ENCODE peak calls at places on chromosomes 6 and 20, in nine cellular contexts. B is foreskin fibroblast, R is prostate gland, P is heart left ventricle, G is tibial nerve, K is sigmoid colon, W is lower leg skin, S is K562, I is fibroblast of pulmonary artery. H is an unnamed sample.

GRCh38 chr6:35044145-35044745 is 96.9 kb downstream of the TCP11 start:
- DNase-seq in R (peak), G (no peak), S (no peak), W (no peak), B (no peak), K (peak), I (peak), P (peak), H (no peak)

GRCh38 chr6:40810176-40810575 is 223.0 kb upstream of the LRFN2 start:
- DNase-seq in I (no peak), B (no peak), R (no peak), G (no peak), K (no peak), P (no peak), S (no peak), W (no peak), H (no peak)

GRCh38 chr20:3461911-3462677 is 8.7 kb upstream of the ATRN start:
- DNase-seq in K (no peak), I (no peak), S (no peak), B (no peak), W (no peak), G (no peak), P (no peak), R (no peak), H (no peak)

GRCh38 chr20:3749689-3750639 is 17.5 kb downstream of the HSPA12B start:
- DNase-seq in W (no peak), G (no peak), I (no peak), S (peak), K (peak), B (no peak), R (no peak), P (no peak), H (no peak)

GRCh38 chr20:37379967-37380828 is 34.3 kb downstream of the SRC start:
- DNase-seq in I (peak), G (no peak), B (peak), W (no peak), R (no peak), P (no peak), S (peak), K (peak), H (no peak)

GRCh38 chr6:128209771-128210170 is 308.9 kb upstream of the THEMIS start:
- DNase-seq in S (no peak), K (no peak), W (no peak), I (peak), R (no peak), P (no peak), B (peak), G (no peak), H (no peak)

GRCh38 chr20:53839423-53840176 is 230.8 kb downstream of the BCAS1 start:
- DNase-seq in S (no peak), I (no peak), K (no peak), R (no peak), P (peak), W (no peak), G (no peak), B (no peak), H (no peak)

GRCh38 chr6:72250664-72251063 is 364.3 kb downstream of the RIMS1 start:
- DNase-seq in S (no peak), W (no peak), I (peak), G (no peak), R (no peak), B (no peak), P (no peak), K (no peak), H (no peak)

GRCh38 chr6:50259903-50260302 is 210.2 kb upstream of the DEFB112 start:
- DNase-seq in B (no peak), I (no peak), W (no peak), K (no peak), P (no peak), R (no peak), G (no peak), S (no peak), H (no peak)

GRCh38 chr6:108563292-108563691 is 2.6 kb downstream of the FOXO3 start:
- DNase-seq in G (no peak), P (no peak), W (no peak), B (no peak), K (no peak), R (no peak), S (no peak), I (no peak), H (no peak)

GRCh38 chr6:108565091-108565766 is 4.5 kb downstream of the FOXO3 start:
- DNase-seq in W (no peak), S (peak), B (no peak), P (no peak), G (no peak), I (no peak), K (no peak), R (no peak), H (no peak)

GRCh38 chr6:108562503-108562993 is 1.8 kb downstream of the FOXO3 start:
- DNase-seq in S (peak), B (peak), G (peak), R (peak), P (peak), I (peak), K (peak), W (peak), H (no peak)

GRCh38 chr6:108565893-108566292 is 5.2 kb downstream of the FOXO3 start:
- DNase-seq in W (peak), B (peak), R (no peak), P (peak), K (peak), G (no peak), I (peak), S (peak), H (peak)

DNA sequence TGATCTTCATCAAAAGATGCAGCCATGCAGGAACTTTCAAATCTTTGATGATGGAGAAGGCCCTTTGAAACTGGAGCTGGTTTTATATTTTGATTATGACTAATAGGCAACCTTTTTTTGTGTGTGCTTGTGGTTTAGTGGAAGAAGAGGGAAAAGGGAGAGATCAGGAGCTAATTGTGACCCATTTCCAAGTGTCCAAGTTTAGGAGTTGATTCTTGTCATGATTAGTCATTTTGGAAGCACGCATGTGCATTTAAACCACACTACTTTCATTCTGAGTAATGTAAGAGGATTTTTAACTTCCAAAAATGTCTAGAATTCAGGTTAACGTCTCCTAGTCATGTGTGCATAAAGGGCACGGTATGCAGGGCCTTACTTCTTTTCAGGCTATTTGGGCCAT is 3.5 kb downstream of the FOXO3 start:
- DNase-seq in I (peak), G (no peak), S (no peak), P (no peak), B (peak), R (no peak), W (no peak), K (no peak), H (peak)
- H3K4me3 ChIP-seq in I (peak), G (peak), S (no peak), P (no peak), B (peak), R (no peak), W (no peak), K (peak), H (no peak)

GRCh38 chr6:31764239-31764638 is 1.8 kb downstream of the SAPCD1 start:
- DNase-seq in W (no peak), K (no peak), P (no peak), S (no peak), I (no peak), G (no peak), R (no peak), B (no peak), H (no peak)

GRCh38 chr6:31765559-31765909 is 3.1 kb downstream of the SAPCD1 start:
- DNase-seq in G (no peak), K (no peak), R (no peak), P (no peak), B (no peak), I (no peak), W (no peak), S (no peak), H (no peak)

GRCh38 chr6:31763617-31763940 is 1.1 kb downstream of the SAPCD1 start:
- DNase-seq in W (no peak), G (no peak), P (no peak), B (peak), S (no peak), I (peak), R (no peak), K (no peak), H (no peak)

GRCh38 chr6:31767096-31767645 is 4.7 kb downstream of the SAPCD1 start:
- DNase-seq in I (no peak), G (no peak), W (no peak), R (no peak), P (no peak), B (no peak), S (no peak), K (no peak), H (no peak)

GRCh38 chr6:31765910-31766794 is 3.7 kb downstream of the SAPCD1 start:
- DNase-seq in K (no peak), I (no peak), G (no peak), P (no peak), S (no peak), B (no peak), R (no peak), W (no peak), H (no peak)
- TF ChIP-seq CTCF in K (peak), I (no peak), G (no peak), P (no peak), S (no peak), B (no peak), R (no peak), W (no peak), H (no peak)

GRCh38 chr20:58515240-58516212 is at the start of gene APCDD1L:
- DNase-seq in G (no peak), R (no peak), I (peak), P (no peak), K (peak), S (peak), W (no peak), B (peak), H (no peak)
- H3K4me3 ChIP-seq in G (no peak), R (no peak), I (peak), P (peak), K (peak), S (no peak), W (peak), B (peak), H (peak)

GRCh38 chr6:165850434-165851019 is 187.5 kb upstream of the PDE10A start:
- DNase-seq in I (peak), G (peak), S (peak), W (peak), P (peak), R (peak), K (peak), B (peak), H (no peak)

GRCh38 chr6:165849539-165850430 is 186.7 kb upstream of the PDE10A start:
- DNase-seq in S (no peak), R (no peak), B (no peak), K (peak), G (no peak), I (peak), W (no peak), P (no peak), H (no peak)

GRCh38 chr6:165846123-165846966 is 183.3 kb upstream of the PDE10A start:
- DNase-seq in I (no peak), G (no peak), S (no peak), W (no peak), B (no peak), R (no peak), K (no peak), P (no peak), H (no peak)

GRCh38 chr6:165847407-165848098 is 184.5 kb upstream of the PDE10A start:
- DNase-seq in W (no peak), K (no peak), P (no peak), S (peak), R (no peak), B (no peak), G (no peak), I (peak), H (no peak)

DNA sequence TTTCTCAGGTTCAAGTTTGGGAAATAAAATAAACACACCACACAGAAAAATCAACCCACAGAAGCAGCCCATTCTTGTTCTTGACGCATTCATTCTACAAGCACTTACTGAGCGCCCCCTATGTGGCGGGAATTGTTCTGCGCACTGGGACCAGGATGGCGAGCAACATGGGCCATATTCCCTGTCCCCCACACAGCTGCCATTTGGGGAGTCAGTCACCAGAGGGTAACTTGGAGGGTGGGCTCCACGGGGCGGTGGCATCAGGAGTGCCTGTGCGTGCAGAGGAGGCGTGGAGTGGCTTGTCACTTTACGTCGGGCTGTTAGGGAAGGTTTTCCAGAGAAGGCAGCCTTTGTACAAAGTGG is 185.0 kb upstream of the PDE10A start:
- DNase-seq in W (no peak), K (no peak), G (no peak), S (peak), P (no peak), I (no peak), B (no peak), R (no peak), H (no peak)
- TF ChIP-seq CTCF in W (no peak), K (no peak), G (no peak), S (peak), P (no peak), I (no peak), B (no peak), R (no peak), H (no peak)

GRCh38 chr6:163260111-163260895 is 154.2 kb upstream of the QKI start:
- DNase-seq in G (no peak), I (peak), K (no peak), B (no peak), W (no peak), P (no peak), S (no peak), R (no peak), H (no peak)
- H3K4me3 ChIP-seq in G (peak), I (peak), K (peak), B (no peak), W (no peak), P (no peak), S (no peak), R (no peak), H (no peak)

GRCh38 chr6:43677759-43678158 is 9.8 kb downstream of the MRPS18A start:
- DNase-seq in I (no peak), R (no peak), K (no peak), S (no peak), B (no peak), W (no peak), G (no peak), P (no peak), H (no peak)

GRCh38 chr6:43678341-43678740 is 9.2 kb downstream of the MRPS18A start:
- DNase-seq in W (no peak), S (no peak), B (no peak), I (no peak), P (no peak), K (no peak), G (no peak), R (no peak), H (no peak)

GRCh38 chr6:43676962-43677606 is 10.5 kb downstream of the MRPS18A start:
- DNase-seq in B (no peak), I (no peak), P (no peak), W (no peak), S (no peak), K (no peak), G (no peak), R (no peak), H (no peak)

GRCh38 chr6:43680583-43681120 is 6.9 kb downstream of the MRPS18A start:
- DNase-seq in G (no peak), B (no peak), W (no peak), P (no peak), R (no peak), I (no peak), S (no peak), K (no peak), H (no peak)

DNA sequence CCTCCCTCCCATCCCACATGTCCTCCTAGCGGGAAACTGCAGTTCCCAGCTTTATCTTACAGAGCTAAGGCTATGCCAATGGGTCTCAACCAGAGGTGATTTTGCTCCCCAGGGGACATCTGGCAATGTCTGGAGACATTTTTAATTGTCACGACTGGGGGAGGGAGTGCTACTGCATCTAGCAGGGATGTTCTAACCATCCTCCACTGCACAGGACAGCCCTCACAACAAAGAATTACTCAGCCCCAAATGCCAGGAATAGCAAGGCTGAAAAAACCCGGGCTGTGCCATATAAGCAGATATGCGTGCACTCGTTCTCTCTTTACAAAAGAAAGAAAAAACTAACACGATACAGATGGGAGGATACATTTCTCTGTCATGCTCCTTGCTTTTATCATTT is 8.5 kb downstream of the MRPS18A start:
- DNase-seq in W (no peak), B (no peak), G (no peak), R (no peak), P (no peak), K (no peak), S (no peak), I (no peak), H (no peak)
- TF ChIP-seq CTCF in W (no peak), B (no peak), G (no peak), R (no peak), P (no peak), K (no peak), S (no peak), I (no peak), H (no peak)

GRCh38 chr20:51156041-51156795 is 133.3 kb upstream of the KCNG1 start:
- DNase-seq in W (no peak), G (no peak), S (no peak), B (peak), R (no peak), I (peak), P (no peak), K (peak), H (peak)
- H3K4me3 ChIP-seq in W (no peak), G (no peak), S (no peak), B (no peak), R (no peak), I (no peak), P (no peak), K (no peak), H (no peak)

GRCh38 chr6:21537660-21538059 is 55.9 kb upstream of the SOX4 start:
- DNase-seq in B (no peak), I (no peak), P (no peak), R (no peak), G (no peak), K (no peak), S (no peak), W (no peak), H (no peak)
- TF ChIP-seq CTCF in B (no peak), I (no peak), P (no peak), R (no peak), G (no peak), K (no peak), S (no peak), W (no peak), H (no peak)

H was measured in AG09309.